ENCODE peak calls at places on chromosomes 1 and 21, in six cellular contexts. P is neuronal stem cell, D is H9, B is IMR-90, W is H1, N is mesenchymal stem cell. G is an unnamed sample.

GRCh38 chr21:41342035-41342434 is 19.8 kb upstream of the MX2 start:
- DNase-seq in P (no peak), D (no peak), B (no peak), W (no peak), N (no peak), G (no peak)

GRCh38 chr1:21293537-21294265 is 3.4 kb upstream of the ECE1 start:
- DNase-seq in P (no peak), D (no peak), B (no peak), W (no peak), N (no peak), G (no peak)

GRCh38 chr1:95021085-95021484 is 51.7 kb downstream of the ALG14 start:
- DNase-seq in P (no peak), D (no peak), B (no peak), W (no peak), N (no peak), G (no peak)

GRCh38 chr1:83026745-83027144 is 972.2 kb downstream of the TTLL7 start:
- DNase-seq in P (no peak), D (no peak), B (no peak), W (no peak), N (no peak), G (no peak)

GRCh38 chr1:9352364-9353140 is 59.9 kb downstream of the SPSB1 start:
- DNase-seq in P (no peak), D (peak), B (no peak), W (no peak), N (peak), G (no peak)

GRCh38 chr1:4267381-4268261 is 367.5 kb upstream of the C1orf174 start:
- DNase-seq in P (no peak), D (no peak), B (no peak), W (no peak), N (no peak), G (no peak)

GRCh38 chr1:229757226-229757625 is 131.2 kb downstream of the URB2 start:
- DNase-seq in P (no peak), D (no peak), B (no peak), W (no peak), N (no peak), G (peak)

GRCh38 chr1:64348887-64349648 is 120.9 kb upstream of the CACHD1 start:
- DNase-seq in P (no peak), D (no peak), B (no peak), W (no peak), N (no peak), G (no peak)

DNA sequence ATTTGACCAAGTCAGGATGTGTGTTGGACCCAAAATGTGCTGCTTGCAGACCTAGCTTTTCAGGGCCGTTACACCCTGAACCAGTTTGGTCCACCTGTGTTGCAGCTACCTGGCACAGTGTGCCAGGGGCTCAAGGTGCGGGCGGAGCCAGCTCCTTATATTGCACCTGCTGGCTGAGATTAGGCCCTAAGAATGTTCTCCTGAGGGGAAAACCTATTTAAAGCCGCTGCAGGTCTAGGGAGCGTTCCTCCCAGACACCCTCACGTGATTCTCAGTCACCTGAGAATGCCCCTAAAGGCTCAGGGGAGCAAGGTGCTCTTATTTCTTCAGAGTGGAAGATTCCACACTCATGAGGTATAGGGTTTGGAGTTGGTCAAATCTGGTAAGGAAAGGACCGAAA is 12.0 kb downstream of the GSTM3 start:
- DNase-seq in P (no peak), D (no peak), B (no peak), W (no peak), N (no peak), G (no peak)
- H2BK5ac ChIP-seq in P (no peak), D (no peak), B (no peak), W (no peak), N (no peak), G (peak)

GRCh38 chr1:150256193-150256548 is 1.4 kb upstream of the CA14 start:
- DNase-seq in P (no peak), D (no peak), B (no peak), W (no peak), N (no peak), G (no peak)

GRCh38 chr1:150256549-150257341 is 829 bp upstream of the CA14 start:
- DNase-seq in P (peak), D (peak), B (no peak), W (peak), N (peak), G (peak)

GRCh38 chr1:150258275-150258666 is 697 bp downstream of the CA14 start:
- DNase-seq in P (no peak), D (no peak), B (no peak), W (no peak), N (peak), G (no peak)

GRCh38 chr1:150259217-150259616 is 1.6 kb downstream of the CA14 start:
- DNase-seq in P (no peak), D (no peak), B (no peak), W (no peak), N (no peak), G (no peak)

GRCh38 chr1:150257624-150258274 is at the start of gene CA14:
- DNase-seq in P (peak), D (peak), B (no peak), W (peak), N (peak), G (no peak)
- H3K4ac ChIP-seq in P (peak), D (no peak), B (peak), W (peak), N (peak), G (no peak)

DNA sequence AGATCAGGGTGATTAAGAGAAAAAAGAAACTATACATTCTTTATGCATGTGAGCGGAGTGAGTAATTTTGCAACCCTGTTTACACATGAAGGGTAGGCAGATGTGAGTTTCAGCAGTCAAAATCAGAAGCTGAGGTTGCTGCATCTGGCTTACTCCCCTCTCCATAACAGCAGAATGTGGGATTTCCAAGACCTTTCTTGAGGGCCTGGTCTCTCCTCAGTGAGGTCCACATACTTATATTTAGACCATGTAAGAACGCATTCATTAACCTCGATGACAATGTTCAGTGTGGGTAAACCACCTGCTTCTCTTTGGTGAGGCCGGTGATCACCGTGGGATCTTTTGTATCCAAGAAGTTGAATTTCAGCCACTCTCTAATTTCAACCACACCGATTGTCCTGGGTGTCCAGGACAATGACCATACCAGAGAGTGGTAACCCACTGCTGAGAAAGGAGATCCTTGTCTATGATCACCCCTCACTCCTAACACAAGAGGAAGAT is 18.7 kb upstream of the RAP1A start:
- DNase-seq in P (no peak), D (no peak), B (peak), W (no peak), N (no peak), G (peak)
- H2AFZ ChIP-seq in P (no peak), D (no peak), B (no peak), W (no peak), N (no peak), G (no peak)

GRCh38 chr1:27572679-27573426 is 31.1 kb downstream of the AHDC1 start:
- DNase-seq in P (no peak), D (no peak), B (no peak), W (no peak), N (peak), G (no peak)

GRCh38 chr1:27571439-27572018 is 32.4 kb downstream of the AHDC1 start:
- DNase-seq in P (no peak), D (no peak), B (no peak), W (no peak), N (peak), G (no peak)

GRCh38 chr1:27570383-27570755 is 33.6 kb downstream of the AHDC1 start:
- DNase-seq in P (no peak), D (no peak), B (no peak), W (no peak), N (no peak), G (no peak)

GRCh38 chr1:27570823-27571222 is 33.1 kb downstream of the AHDC1 start:
- DNase-seq in P (peak), D (peak), B (no peak), W (peak), N (no peak), G (no peak)

DNA sequence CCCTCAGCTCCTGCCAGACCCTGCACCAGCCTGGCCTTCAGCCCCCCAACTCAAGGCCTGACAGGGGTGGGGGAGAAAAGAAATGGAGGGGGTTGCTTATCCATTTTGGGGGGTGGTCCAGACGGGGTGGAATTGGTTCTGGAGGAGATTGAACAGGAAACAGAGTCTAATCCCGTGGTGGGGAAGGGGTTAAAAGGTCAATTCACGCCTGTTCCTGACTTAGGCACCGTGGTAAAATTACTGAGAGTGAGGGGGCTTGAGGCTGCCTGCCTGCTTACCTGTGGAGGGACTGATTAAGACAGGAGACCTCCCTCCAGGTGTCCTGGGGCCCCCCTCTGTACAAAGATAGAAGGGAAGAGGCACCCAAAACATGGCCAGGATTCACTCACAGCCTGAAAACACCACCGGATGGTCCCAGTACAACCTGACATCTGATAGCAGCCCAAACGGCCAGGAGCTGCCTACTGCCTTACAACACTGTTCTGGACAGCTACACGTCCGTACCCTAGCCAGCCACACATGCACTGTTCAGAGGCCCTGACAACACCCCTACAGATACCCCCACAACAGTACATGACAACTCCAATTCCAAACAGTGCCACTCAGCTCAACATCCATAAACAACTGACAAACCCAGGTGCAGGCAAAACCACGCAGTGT is 31.8 kb downstream of the AHDC1 start:
- DNase-seq in P (no peak), D (no peak), B (no peak), W (no peak), N (no peak), G (no peak)
- H2BK5ac ChIP-seq in P (peak), D (no peak), B (no peak), W (peak), N (no peak), G (peak)

DNA sequence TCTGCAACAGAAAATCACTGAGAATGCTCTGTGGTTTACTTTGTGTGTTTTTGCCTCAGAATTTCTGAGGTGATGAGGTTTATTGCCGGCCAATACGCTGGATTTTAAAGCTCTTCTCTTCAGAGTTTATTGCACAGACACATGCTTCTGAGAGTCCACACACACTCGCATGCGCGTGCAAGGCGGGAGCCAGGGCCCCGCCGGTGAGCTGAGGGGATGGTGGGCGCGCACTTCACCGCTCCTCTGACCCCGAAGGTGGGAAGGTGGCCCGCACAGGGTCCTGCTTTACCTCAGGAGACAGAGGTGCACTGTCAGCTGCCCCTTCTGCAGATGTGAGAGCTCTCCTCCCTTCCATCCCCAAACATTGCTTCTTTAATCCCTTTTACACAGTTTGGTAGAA is 158.4 kb upstream of the MAGI3 start:
- DNase-seq in P (no peak), D (no peak), B (no peak), W (no peak), N (no peak), G (no peak)
- H3K4ac ChIP-seq in P (no peak), D (no peak), B (no peak), W (no peak), N (no peak), G (no peak)

DNA sequence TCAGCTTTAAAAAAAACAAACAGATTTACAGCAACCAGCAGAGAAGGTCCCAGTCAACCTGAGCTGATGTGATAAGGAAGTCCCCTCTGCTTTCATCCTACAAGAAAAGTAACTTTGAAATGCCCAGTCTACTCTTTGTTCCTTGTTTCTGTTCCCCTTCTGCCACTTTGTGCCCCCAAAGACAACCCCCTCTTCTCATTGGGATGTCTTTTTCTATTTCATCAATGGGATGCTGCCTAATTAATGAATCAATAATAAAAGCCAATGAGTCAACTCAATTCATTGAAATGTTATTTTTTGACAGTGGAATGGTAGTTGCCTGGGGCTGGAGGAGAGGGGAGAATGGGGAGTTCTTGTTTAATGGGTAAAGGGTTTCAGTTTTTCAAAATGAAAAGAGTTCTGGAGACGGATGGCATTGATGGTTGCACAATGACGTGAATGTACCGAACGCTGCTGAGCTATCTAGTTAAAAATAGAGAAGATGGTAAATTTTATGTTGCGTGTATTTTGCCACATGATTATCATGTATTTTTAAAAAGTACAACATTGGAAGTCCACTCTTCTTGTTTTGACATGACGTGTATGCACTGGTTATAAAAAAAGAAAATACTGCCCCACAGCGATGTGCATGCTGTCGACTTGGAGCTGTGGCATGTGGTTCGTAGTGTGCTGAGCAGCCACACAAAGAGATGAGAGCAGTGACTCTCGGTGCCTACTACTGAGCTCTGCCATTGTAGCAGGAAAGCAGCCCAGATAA is 22.4 kb upstream of the PADI2 start:
- DNase-seq in P (no peak), D (no peak), B (no peak), W (no peak), N (no peak), G (no peak)
- H2AFZ ChIP-seq in P (no peak), D (no peak), B (no peak), W (no peak), N (no peak), G (no peak)

G was measured in trophoblast cell.